ENCODE peak calls at places on chromosomes 6 and 20, in nine cellular contexts. P is effector CD4-positive, alpha-beta T cell; A is neural progenitor cell; X is HuH-7.5; Z is effector memory CD8-positive, alpha-beta T cell; Q is aorta; C is SHP77 treated with DMSO at 0.1 percent for 48 hours; Y is nucleus accumbens; J is IMR-90. G is an unnamed sample.

GRCh38 chr6:78526432-78526831 is 340.9 kb upstream of the IRAK1BP1 start:
- DNase-seq in P (no peak), A (no peak), X (no peak), Z (no peak), Q (no peak), C (no peak), Y (no peak), J (no peak), G (no peak)

GRCh38 chr6:154606457-154606856 is 96.0 kb upstream of the CNKSR3 start:
- DNase-seq in P (peak), A (no peak), X (no peak), Z (no peak), Q (no peak), C (no peak), Y (no peak), J (no peak), G (no peak)

GRCh38 chr20:19786311-19786710 is 28.3 kb downstream of the RIN2 start:
- DNase-seq in P (no peak), A (peak), X (no peak), Z (no peak), Q (no peak), C (peak), Y (no peak), J (peak), G (peak)

GRCh38 chr20:62459488-62459887 is 16.3 kb downstream of the GATA5 start:
- DNase-seq in P (no peak), A (no peak), X (no peak), Z (no peak), Q (no peak), C (no peak), Y (no peak), J (no peak), G (no peak)

GRCh38 chr6:134816780-134817179 is 133.1 kb downstream of the ALDH8A1 start:
- DNase-seq in P (no peak), A (no peak), X (no peak), Z (no peak), Q (no peak), C (no peak), Y (no peak), J (peak), G (no peak)

GRCh38 chr6:52243282-52243893 is 912 bp downstream of the IL17F start:
- DNase-seq in P (no peak), A (no peak), X (no peak), Z (no peak), Q (no peak), C (no peak), Y (no peak), J (peak), G (no peak)

GRCh38 chr20:1336699-1337387 is 7.9 kb upstream of the SDCBP2 start:
- DNase-seq in P (no peak), A (no peak), X (no peak), Z (no peak), Q (peak), C (no peak), Y (peak), J (no peak), G (no peak)

GRCh38 chr6:17907467-17908229 is 79.8 kb downstream of the KIF13A start:
- DNase-seq in P (no peak), A (no peak), X (no peak), Z (no peak), Q (peak), C (no peak), Y (peak), J (peak), G (peak)

GRCh38 chr6:18122128-18123093 is at the start of gene NHLRC1:
- DNase-seq in P (peak), A (peak), X (peak), Z (peak), Q (peak), C (peak), Y (peak), J (peak), G (peak)

GRCh38 chr6:135014353-135014832 is 40.2 kb downstream of the HBS1L start:
- DNase-seq in P (no peak), A (no peak), X (no peak), Z (no peak), Q (no peak), C (no peak), Y (no peak), J (no peak), G (no peak)

GRCh38 chr20:10718671-10719070 is 44.9 kb upstream of the JAG1 start:
- DNase-seq in P (no peak), A (no peak), X (no peak), Z (no peak), Q (no peak), C (no peak), Y (no peak), J (no peak), G (no peak)

GRCh38 chr6:119742188-119742803 is 392.7 kb upstream of the MAN1A1 start:
- DNase-seq in P (peak), A (peak), X (peak), Z (peak), Q (peak), C (no peak), Y (no peak), J (peak), G (peak)

GRCh38 chr6:127484207-127484858 is 25.1 kb upstream of the KIAA0408 start:
- DNase-seq in P (no peak), A (no peak), X (no peak), Z (no peak), Q (no peak), C (no peak), Y (no peak), J (peak), G (peak)

GRCh38 chr20:50776122-50776795 is 18.6 kb upstream of the BCAS4 start:
- DNase-seq in P (no peak), A (no peak), X (no peak), Z (no peak), Q (peak), C (no peak), Y (no peak), J (no peak), G (no peak)

GRCh38 chr6:33441457-33441856 is 12.9 kb upstream of the ZBTB9 start:
- DNase-seq in P (no peak), A (no peak), X (no peak), Z (no peak), Q (no peak), C (no peak), Y (no peak), J (no peak), G (no peak)

GRCh38 chr6:148085651-148086321 is 256.9 kb upstream of the SASH1 start:
- DNase-seq in P (no peak), A (no peak), X (no peak), Z (no peak), Q (no peak), C (no peak), Y (no peak), J (peak), G (no peak)

GRCh38 chr20:5447188-5447587 is 130.4 kb upstream of the PROKR2 start:
- DNase-seq in P (no peak), A (no peak), X (no peak), Z (no peak), Q (no peak), C (no peak), Y (no peak), J (no peak), G (no peak)

GRCh38 chr6:37491830-37492208 is 7.9 kb downstream of the CCDC167 start:
- DNase-seq in P (no peak), A (no peak), X (no peak), Z (no peak), Q (no peak), C (no peak), Y (no peak), J (no peak), G (no peak)

GRCh38 chr20:48841861-48842529 is 14.2 kb upstream of the PREX1 start:
- DNase-seq in P (no peak), A (no peak), X (no peak), Z (no peak), Q (no peak), C (no peak), Y (no peak), J (peak), G (peak)